ENCODE peak calls at places on chromosomes 3 and 15, in six cellular contexts. H is uterus, P is H9, O is cardiac muscle cell, U is right atrium auricular region, F is colonic mucosa. W is an unnamed sample.
A peak's percentile ranks its signal among the peaks of the same experiment; 100 is the strongest.

GRCh38 chr15:59892995-59893394 is 111.1 kb upstream of the FOXB1 start:
- DNase-seq in U (no peak), H (no peak), O (peak; percentile 76), F (no peak), P (peak; percentile 46), W (no peak)

GRCh38 chr15:69253156-69253555 is 45.6 kb upstream of the PAQR5 start:
- DNase-seq in P (no peak), F (no peak), U (no peak), O (no peak), H (no peak), W (no peak)

GRCh38 chr3:176647988-176648387 is 549.3 kb downstream of the TBL1XR1 start:
- DNase-seq in U (no peak), F (no peak), P (no peak), H (no peak), O (no peak), W (no peak)

GRCh38 chr3:74613566-74613965 is 893 bp downstream of the CNTN3 start:
- DNase-seq in U (no peak), H (no peak), F (peak; percentile 52), P (no peak), O (no peak), W (peak; percentile 67)

GRCh38 chr3:107142171-107142570 is 235.1 kb upstream of the CCDC54 start:
- DNase-seq in H (no peak), P (no peak), U (no peak), O (no peak), F (no peak), W (no peak)

GRCh38 chr3:127855246-127855645 is 32.9 kb upstream of the MGLL start:
- DNase-seq in O (no peak), F (no peak), H (no peak), P (no peak), U (no peak), W (no peak)

GRCh38 chr15:89335289-89336041 is 841 bp upstream of the POLG start:
- DNase-seq in P (peak; percentile 67), U (peak; percentile 62), O (peak; percentile 40), F (peak; percentile 56), H (no peak), W (no peak)

GRCh38 chr3:79843180-79843579 is 75.4 kb upstream of the ROBO1 start:
- DNase-seq in P (no peak), H (no peak), O (no peak), U (no peak), F (no peak), W (no peak)

DNA sequence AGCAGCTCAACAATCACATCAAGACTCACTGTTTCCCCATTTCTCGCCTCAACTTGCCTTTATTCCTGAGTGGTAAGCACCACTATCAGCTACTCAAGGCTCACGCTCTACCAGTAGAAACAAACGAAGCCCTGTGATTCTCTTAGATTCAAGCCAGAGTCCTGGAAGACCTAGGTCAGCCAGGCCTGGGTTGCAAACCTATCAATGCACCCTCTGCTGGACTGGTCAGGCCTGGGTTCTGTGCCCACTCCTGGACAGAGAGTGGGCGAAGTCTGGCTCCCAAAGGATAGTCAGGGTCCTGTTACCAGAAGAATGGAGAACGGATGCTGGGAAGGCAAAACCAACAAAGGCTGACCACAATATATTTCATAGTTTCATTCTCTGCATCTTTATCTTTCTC is 308.4 kb downstream of the SHQ1 start:
- DNase-seq in F (no peak), O (no peak), H (no peak), P (no peak), U (no peak), W (no peak)
- TF ChIP-seq CTCF in F (no peak), O (no peak), H (no peak), P (no peak), U (no peak), W (no peak)

GRCh38 chr3:25610779-25611178 is 53.9 kb downstream of the TOP2B start:
- DNase-seq in U (no peak), P (no peak), H (no peak), F (no peak), O (no peak), W (no peak)

GRCh38 chr3:25604107-25604805 is 60.5 kb downstream of the TOP2B start:
- DNase-seq in H (no peak), O (no peak), P (no peak), U (no peak), F (no peak), W (no peak)

GRCh38 chr3:25611193-25611592 is 53.5 kb downstream of the TOP2B start:
- DNase-seq in H (no peak), F (no peak), U (no peak), O (no peak), P (no peak), W (no peak)

DNA sequence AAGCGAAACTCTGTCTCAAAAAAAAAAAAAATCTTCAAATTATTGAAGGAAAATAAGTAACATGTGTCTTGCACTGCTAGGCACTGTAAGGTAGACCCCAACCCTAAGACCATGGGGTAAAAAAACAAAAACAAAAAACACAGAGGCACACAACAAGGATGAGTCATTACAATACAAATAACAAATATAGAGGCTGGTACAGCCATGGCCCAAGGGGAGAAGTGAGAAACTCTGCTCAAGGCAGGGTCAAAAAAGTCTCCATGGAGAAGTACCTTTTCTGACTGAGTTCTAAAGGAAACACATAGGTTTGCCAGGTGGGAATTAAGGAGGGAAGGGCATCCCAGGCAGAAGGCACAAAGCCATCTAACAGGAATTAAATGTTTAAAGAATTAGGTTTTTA is 54.5 kb downstream of the TOP2B start:
- DNase-seq in U (no peak), H (no peak), O (no peak), F (no peak), P (no peak), W (no peak)
- H3K27ac ChIP-seq in U (no peak overlapping the region), H (no peak overlapping the region), O (no peak overlapping the region), F (no peak overlapping the region), P (no peak overlapping the region), W (no peak overlapping the region)

DNA sequence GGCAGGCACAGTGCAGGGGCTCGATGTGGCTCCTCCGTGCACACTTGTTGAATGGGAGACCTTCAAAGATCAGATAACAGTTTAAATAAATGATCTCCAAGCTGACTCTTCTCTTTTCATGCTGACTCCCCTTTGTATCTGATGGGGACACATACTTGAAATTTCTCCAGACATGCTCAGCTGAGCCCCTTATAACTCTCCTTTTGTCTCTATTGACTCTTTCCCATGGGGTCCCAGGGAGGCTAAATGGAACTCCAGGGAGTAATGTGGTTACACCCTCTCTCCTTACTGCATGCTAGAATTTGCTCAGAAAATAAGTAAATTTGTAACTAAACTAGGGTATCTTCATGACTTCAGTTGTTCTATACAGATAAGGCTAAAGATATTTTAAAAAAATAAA is 48.2 kb upstream of the TM4SF4 start:
- DNase-seq in U (no peak), P (no peak), F (no peak), O (no peak), H (no peak), W (no peak)
- H3K27me3 ChIP-seq in U (no peaks in the 10 kb centered on the region), P (no peaks in the 10 kb centered on the region), F (no peaks in the 10 kb centered on the region), O (no peaks in the 10 kb centered on the region), H (no peaks in the 10 kb centered on the region), W (no peaks in the 10 kb centered on the region)

GRCh38 chr3:17144665-17144993 is 259.9 kb downstream of the PLCL2 start:
- DNase-seq in O (no peak), P (no peak), H (no peak), U (no peak), F (no peak), W (no peak)

GRCh38 chr3:17143893-17144664 is 259.3 kb downstream of the PLCL2 start:
- DNase-seq in F (no peak), H (no peak), P (peak; percentile 37), O (no peak), U (no peak), W (no peak)

GRCh38 chr3:17142516-17142915 is 257.8 kb downstream of the PLCL2 start:
- DNase-seq in P (no peak), U (no peak), F (no peak), O (no peak), H (no peak), W (no peak)

GRCh38 chr3:17140670-17141505 is 256.1 kb downstream of the PLCL2 start:
- DNase-seq in O (no peak), F (no peak), P (peak; percentile 41), U (peak; percentile 78), H (no peak), W (no peak)

DNA sequence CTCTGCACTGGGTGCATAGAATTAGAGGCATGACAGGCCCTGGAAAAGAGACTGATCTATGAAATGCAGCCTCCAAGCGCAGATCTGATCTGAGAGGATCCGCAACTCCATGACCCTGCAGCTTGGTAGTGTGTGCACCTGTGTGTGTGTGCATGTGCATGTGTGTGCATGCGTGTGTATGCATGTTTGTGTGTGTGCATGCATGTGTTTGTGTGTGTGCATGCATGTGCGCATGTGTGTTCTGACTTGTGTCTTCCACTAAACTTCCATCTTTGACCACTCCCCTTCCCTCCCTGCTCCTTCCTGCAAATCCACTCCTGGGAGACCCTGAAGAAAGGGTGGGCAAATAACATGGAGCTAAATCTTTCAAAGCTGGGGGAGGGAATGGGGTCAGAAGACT is 256.9 kb downstream of the PLCL2 start:
- DNase-seq in H (no peak), P (no peak), U (no peak), O (no peak), F (no peak), W (no peak)
- TF ChIP-seq CTCF in H (no peak), P (no peak), U (no peak), O (no peak), F (no peak), W (no peak)

GRCh38 chr3:66133050-66133757 is 87.6 kb upstream of the SLC25A26 start:
- DNase-seq in F (no peak), U (no peak), O (no peak), P (no peak), H (no peak), W (no peak)

GRCh38 chr3:66133853-66134445 is 86.9 kb upstream of the SLC25A26 start:
- DNase-seq in F (no peak), P (no peak), U (no peak), O (no peak), H (no peak), W (no peak)

DNA sequence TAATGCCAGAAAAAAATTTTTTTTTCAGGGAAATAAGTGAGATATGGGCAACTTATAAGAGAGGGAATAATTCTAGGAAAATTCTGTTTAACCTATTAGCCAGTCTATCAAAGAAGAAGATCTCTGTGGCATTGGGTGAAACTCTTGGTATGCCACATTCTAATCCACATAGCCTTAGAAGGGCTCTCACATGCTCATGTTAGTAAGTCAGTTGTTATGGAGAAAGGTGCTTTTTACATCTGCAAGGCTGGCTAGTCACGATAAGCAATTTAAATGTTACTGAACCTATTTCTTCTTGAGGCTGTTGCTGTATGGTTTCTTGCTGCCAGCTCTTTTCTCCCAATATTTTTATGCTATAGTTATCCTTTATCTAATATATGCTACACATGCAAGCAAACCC is 89.9 kb upstream of the MAGI1 start:
- DNase-seq in O (no peak), U (no peak), F (no peak), H (no peak), P (no peak), W (no peak)
- H3K27ac ChIP-seq in O (no peak overlapping the region), U (no peak overlapping the region), F (no peak overlapping the region), H (no peak overlapping the region), P (peak overlapping the region; percentile 18), W (no peak overlapping the region)

GRCh38 chr3:138939563-138940241 is 7.2 kb downstream of the FOXL2 start:
- DNase-seq in U (no peak), H (no peak), P (peak; percentile 70), F (no peak), O (no peak), W (no peak)
- H3K27me3 ChIP-seq in U (peaks cover 74% of the 10 kb centered on the region), H (no peaks in the 10 kb centered on the region), P (peaks cover 79% of the 10 kb centered on the region), F (peaks cover 98% of the 10 kb centered on the region), O (peaks cover 100% of the 10 kb centered on the region), W (peaks cover 58% of the 10 kb centered on the region)